ENCODE peak calls at places on chromosomes 7 and 10, in eight cellular contexts. P is astrocyte of the spinal cord, H is A549, M is mesendoderm, Z is heart left ventricle, N is adrenal gland, T is fibroblast of pulmonary artery, V is psoas muscle. J is an unnamed sample.

GRCh38 chr10:8815969-8816368 is 761.5 kb downstream of the GATA3 start:
- DNase-seq in P (no peak), Z (no peak), T (no peak), V (no peak), M (no peak), N (no peak), H (no peak), J (peak)

GRCh38 chr10:543862-544822 is 145.3 kb downstream of the DIP2C start:
- DNase-seq in H (no peak), Z (no peak), V (no peak), M (peak), P (no peak), T (no peak), N (no peak), J (no peak)

GRCh38 chr10:96097865-96098264 is 32.2 kb upstream of the ZNF518A start:
- DNase-seq in V (no peak), N (no peak), T (no peak), H (no peak), P (no peak), Z (no peak), M (no peak), J (no peak)

GRCh38 chr7:151611041-151611440 is 91.3 kb upstream of the RHEB start:
- DNase-seq in T (no peak), P (no peak), V (no peak), H (no peak), M (no peak), N (no peak), Z (no peak), J (no peak)

GRCh38 chr7:106770191-106770590 is 94.9 kb upstream of the PIK3CG start:
- DNase-seq in N (no peak), H (peak), T (peak), M (peak), P (peak), V (no peak), Z (no peak), J (peak)

GRCh38 chr7:55387062-55387965 is 22.2 kb downstream of the LANCL2 start:
- DNase-seq in V (no peak), N (no peak), M (peak), Z (no peak), H (peak), T (peak), P (peak), J (no peak)

GRCh38 chr10:31620236-31621151 is 301.5 kb downstream of the ZEB1 start:
- DNase-seq in T (peak), Z (peak), N (no peak), P (peak), M (peak), V (peak), H (peak), J (no peak)

GRCh38 chr10:77989081-77989724 is 40.1 kb downstream of the POLR3A start:
- DNase-seq in P (peak), V (peak), Z (peak), M (no peak), H (no peak), N (peak), T (no peak), J (no peak)

GRCh38 chr7:71616217-71616616 is 484.3 kb downstream of the GALNT17 start:
- DNase-seq in V (no peak), M (no peak), N (no peak), T (no peak), Z (no peak), P (no peak), H (no peak), J (no peak)

GRCh38 chr10:27611861-27612450 is 107.9 kb downstream of the RAB18 start:
- DNase-seq in M (no peak), N (no peak), H (no peak), Z (no peak), P (no peak), V (no peak), T (no peak), J (no peak)

GRCh38 chr7:7317850-7318249 is 135.5 kb downstream of the C1GALT1 start:
- DNase-seq in Z (no peak), V (no peak), N (no peak), M (no peak), T (no peak), H (no peak), P (no peak), J (no peak)

GRCh38 chr10:89118091-89118490 is 89.0 kb downstream of the CH25H start:
- DNase-seq in Z (no peak), T (peak), N (no peak), M (no peak), H (no peak), V (no peak), P (peak), J (peak)

GRCh38 chr7:9645756-9646155 is 1212.3 kb downstream of the NXPH1 start:
- DNase-seq in H (no peak), P (peak), T (no peak), M (no peak), V (no peak), Z (no peak), N (no peak), J (no peak)

GRCh38 chr10:79221110-79222051 is 125.9 kb upstream of the PPIF start:
- DNase-seq in P (peak), M (peak), T (peak), Z (peak), V (peak), H (no peak), N (peak), J (peak)

GRCh38 chr7:126700807-126701604 is 551.7 kb downstream of the GRM8 start:
- DNase-seq in M (peak), H (peak), T (peak), V (no peak), Z (no peak), N (peak), P (peak), J (peak)

GRCh38 chr10:79346388-79347225 is 662 bp upstream of the PPIF start:
- DNase-seq in H (no peak), N (no peak), M (peak), T (no peak), V (no peak), Z (no peak), P (no peak), J (no peak)

GRCh38 chr7:135877799-135878198 is 99.4 kb downstream of the MTPN start:
- DNase-seq in V (no peak), T (peak), N (no peak), Z (no peak), P (peak), M (no peak), H (peak), J (peak)

GRCh38 chr10:8035641-8036520 is 18.6 kb upstream of the GATA3 start:
- DNase-seq in H (no peak), N (no peak), P (no peak), V (no peak), T (no peak), Z (no peak), M (peak), J (no peak)

GRCh38 chr7:741850-742249 is 14.8 kb upstream of the PRKAR1B start:
- DNase-seq in P (no peak), Z (no peak), V (no peak), M (no peak), N (no peak), T (no peak), H (no peak), J (no peak)

GRCh38 chr10:92664322-92664721 is 25.4 kb upstream of the HHEX start:
- DNase-seq in H (no peak), V (no peak), N (no peak), M (no peak), Z (no peak), P (no peak), T (no peak), J (no peak)

GRCh38 chr7:23863209-23863798 is 153.3 kb downstream of the STK31 start:
- DNase-seq in H (peak), V (no peak), T (peak), P (peak), M (peak), N (no peak), Z (no peak), J (peak)

GRCh38 chr7:112423987-112424386 is 26.3 kb upstream of the IFRD1 start:
- DNase-seq in P (no peak), T (no peak), Z (no peak), N (no peak), M (no peak), V (no peak), H (no peak), J (no peak)

GRCh38 chr10:14478201-14478600 is 147.5 kb upstream of the FRMD4A start:
- DNase-seq in V (no peak), Z (no peak), P (no peak), T (no peak), N (no peak), M (no peak), H (no peak), J (no peak)

GRCh38 chr10:14476641-14477407 is 146.1 kb upstream of the FRMD4A start:
- DNase-seq in Z (no peak), H (no peak), N (no peak), M (peak), V (no peak), P (peak), T (peak), J (peak)

GRCh38 chr10:14481014-14481413 is 150.3 kb upstream of the FRMD4A start:
- DNase-seq in V (no peak), P (no peak), T (no peak), M (no peak), Z (no peak), N (no peak), H (no peak), J (no peak)

GRCh38 chr10:14477408-14477710 is 146.6 kb upstream of the FRMD4A start:
- DNase-seq in T (no peak), M (no peak), Z (no peak), H (no peak), V (no peak), N (no peak), P (peak), J (no peak)

GRCh38 chr10:14478639-14479038 is 147.9 kb upstream of the FRMD4A start:
- DNase-seq in P (peak), M (peak), V (peak), N (peak), Z (peak), T (peak), H (peak), J (peak)
- H3K4me3 ChIP-seq in P (no peak), M (no peak), V (no peak), N (no peak), Z (no peak), T (no peak), H (no peak), J (no peak)

GRCh38 chr7:87154569-87154968 is 2.3 kb downstream of the DMTF1 start:
- DNase-seq in T (no peak), N (no peak), H (no peak), M (peak), P (no peak), V (no peak), Z (no peak), J (no peak)
- H3K4me3 ChIP-seq in T (peak), N (no peak), H (peak), M (no peak), P (peak), V (peak), Z (peak), J (peak)

GRCh38 chr7:69825031-69825681 is 226.9 kb downstream of the AUTS2 start:
- DNase-seq in T (peak), N (no peak), M (no peak), Z (no peak), P (no peak), H (no peak), V (no peak), J (no peak)

GRCh38 chr7:69827140-69827919 is 229.1 kb downstream of the AUTS2 start:
- DNase-seq in M (no peak), N (no peak), Z (no peak), V (no peak), T (no peak), P (no peak), H (no peak), J (no peak)

GRCh38 chr7:69820479-69821192 is 222.4 kb downstream of the AUTS2 start:
- DNase-seq in M (no peak), H (no peak), N (no peak), V (no peak), T (no peak), Z (no peak), P (no peak), J (no peak)

GRCh38 chr7:69823151-69823744 is 225.0 kb downstream of the AUTS2 start:
- DNase-seq in H (no peak), P (no peak), Z (no peak), M (no peak), T (no peak), N (no peak), V (no peak), J (no peak)

GRCh38 chr7:69826283-69826682 is 228.0 kb downstream of the AUTS2 start:
- DNase-seq in M (no peak), P (no peak), H (no peak), T (no peak), N (no peak), V (no peak), Z (no peak), J (no peak)
- H3K4me3 ChIP-seq in M (no peak), P (no peak), H (no peak), T (no peak), N (no peak), V (no peak), Z (no peak), J (no peak)

DNA sequence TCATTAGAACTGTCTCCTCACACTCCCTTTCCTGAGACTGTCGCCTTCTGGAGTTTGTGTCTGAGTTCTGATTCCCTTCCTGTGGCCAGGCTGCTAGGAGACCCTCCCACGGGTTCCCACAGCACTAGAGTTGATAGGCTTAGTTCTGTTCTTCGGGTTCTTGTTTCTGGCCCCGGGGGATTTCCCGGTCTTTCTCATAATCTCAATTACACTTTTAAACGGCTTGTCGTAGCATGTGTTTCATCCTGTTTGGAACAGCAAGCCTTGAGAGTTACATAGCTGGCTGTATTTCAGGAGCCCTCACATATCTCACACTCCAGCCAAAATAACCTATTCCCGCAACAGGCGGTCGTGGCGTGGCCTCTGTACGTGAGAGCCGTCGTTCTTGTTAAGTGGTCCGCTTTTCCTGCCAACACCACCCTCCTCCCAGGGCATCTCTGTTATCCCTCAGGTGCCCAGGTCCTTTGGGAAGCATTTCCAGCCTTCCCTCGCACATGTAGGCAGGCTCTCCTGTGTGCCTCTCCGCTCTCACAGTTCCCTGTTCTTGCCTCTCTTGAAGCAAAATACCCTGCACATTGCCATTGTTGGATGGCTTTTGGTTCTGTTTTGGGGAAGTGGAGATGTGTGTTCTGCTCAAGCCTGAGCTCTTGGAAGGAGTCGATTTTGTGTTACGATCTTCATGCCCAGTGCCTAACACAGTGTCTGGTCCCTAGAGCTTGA is 46.0 kb downstream of the CDC123 start:
- DNase-seq in V (no peak), Z (peak), P (no peak), N (no peak), H (no peak), T (peak), M (no peak), J (peak)
- H3K4me3 ChIP-seq in V (no peak), Z (no peak), P (no peak), N (no peak), H (no peak), T (no peak), M (no peak), J (no peak)

GRCh38 chr7:94087664-94088352 is 83.7 kb upstream of the BET1 start:
- DNase-seq in H (peak), M (peak), Z (no peak), T (peak), P (peak), N (peak), V (no peak), J (peak)
- H3K4me3 ChIP-seq in H (peak), M (no peak), Z (peak), T (peak), P (no peak), N (peak), V (peak), J (no peak)

GRCh38 chr10:114970515-114970914 is 32.5 kb downstream of the TRUB1 start:
- DNase-seq in Z (peak), M (peak), H (peak), P (no peak), N (peak), V (no peak), T (no peak), J (no peak)

DNA sequence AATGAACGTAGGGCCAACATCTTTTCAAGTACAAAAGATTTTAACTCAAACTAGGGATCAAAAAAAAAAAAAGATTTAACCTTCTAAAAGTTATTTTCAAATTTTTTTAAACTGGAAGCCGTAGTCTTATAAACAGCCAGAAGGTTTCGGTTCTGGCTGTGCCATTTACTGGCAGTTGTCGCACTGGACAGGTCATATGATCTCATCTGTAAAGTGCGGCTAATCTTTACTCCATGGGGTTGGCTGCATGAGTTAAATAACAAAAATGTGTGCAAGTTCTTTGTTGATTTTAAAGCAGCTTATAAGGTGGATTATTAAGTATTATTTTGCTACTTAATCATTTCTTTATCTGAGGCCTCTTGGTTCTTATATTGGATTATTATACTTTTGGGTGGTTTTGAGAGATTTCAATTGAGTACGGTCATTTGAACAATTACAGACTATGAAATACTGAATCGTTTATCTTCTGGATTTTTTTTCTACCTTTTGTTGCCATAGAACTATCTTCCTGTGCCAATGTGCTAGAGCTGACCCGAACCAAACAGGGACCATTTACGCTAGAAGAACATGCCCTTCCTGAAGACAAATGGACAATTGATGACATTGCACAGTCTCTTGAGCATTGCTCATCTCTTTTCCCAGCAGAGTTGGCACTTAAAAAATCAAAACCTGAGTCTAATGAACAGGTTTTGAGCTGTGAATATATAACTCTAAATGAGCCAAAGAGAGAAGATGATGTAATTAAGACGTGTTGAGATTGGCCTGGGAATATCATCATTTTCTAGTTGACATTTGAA is 36.8 kb downstream of the TRUB1 start:
- DNase-seq in M (no peak), N (peak), T (no peak), P (no peak), V (no peak), Z (peak), H (no peak), J (peak)
- H3K4me3 ChIP-seq in M (no peak), N (no peak), T (no peak), P (no peak), V (peak), Z (no peak), H (no peak), J (no peak)

GRCh38 chr10:71074176-71074755 is 138.1 kb upstream of the UNC5B start:
- DNase-seq in P (no peak), T (no peak), Z (no peak), V (no peak), H (no peak), N (no peak), M (peak), J (peak)
- H3K4me3 ChIP-seq in P (no peak), T (no peak), Z (no peak), V (no peak), H (no peak), N (no peak), M (no peak), J (no peak)

GRCh38 chr10:62130948-62131347 is 137.7 kb downstream of the RTKN2 start:
- DNase-seq in H (no peak), M (no peak), N (peak), P (peak), V (no peak), T (peak), Z (peak), J (peak)

GRCh38 chr10:62131724-62132123 is 136.9 kb downstream of the RTKN2 start:
- DNase-seq in M (no peak), V (no peak), P (no peak), H (no peak), N (no peak), Z (no peak), T (peak), J (no peak)

GRCh38 chr10:62133618-62134017 is 135.0 kb downstream of the RTKN2 start:
- DNase-seq in H (no peak), P (no peak), V (no peak), Z (no peak), T (no peak), M (no peak), N (no peak), J (no peak)

GRCh38 chr10:62127975-62128374 is 140.7 kb downstream of the RTKN2 start:
- DNase-seq in T (no peak), H (no peak), Z (no peak), P (no peak), M (no peak), N (no peak), V (no peak), J (no peak)
- H3K4me3 ChIP-seq in T (no peak), H (no peak), Z (no peak), P (no peak), M (no peak), N (no peak), V (no peak), J (no peak)